ENCODE peak calls at places on chromosomes 7 and 10, in eight cellular contexts. B, R, Y, H, W, G, J and F are unnamed samples.

GRCh38 chr10:46552526-46553237 is 3.8 kb downstream of the GPRIN2 start:
- DNase-seq in B (no peak), R (no peak), Y (peak; percentile 39), H (no peak), W (peak; percentile 63), G (peak; percentile 41), J (peak; percentile 10), F (no peak)

GRCh38 chr10:119029613-119030420 is at the start of gene NANOS1:
- DNase-seq in B (peak; percentile 12), R (no peak), Y (no peak), H (peak; percentile 58), W (peak; percentile 75), G (no peak), J (no peak), F (no peak)

GRCh38 chr10:93813507-93814465 is 56.0 kb downstream of the LGI1 start:
- DNase-seq in B (peak; percentile 55), R (no peak), Y (peak; percentile 73), H (peak; percentile 58), W (peak; percentile 76), G (peak; percentile 61), J (peak; percentile 41), F (no peak)

GRCh38 chr7:70833726-70834125 is 298.2 kb upstream of the GALNT17 start:
- DNase-seq in B (no peak), R (no peak), Y (no peak), H (no peak), W (no peak), G (no peak), J (no peak), F (no peak)

GRCh38 chr7:96061844-96062243 is 260.1 kb downstream of the SLC25A13 start:
- DNase-seq in B (no peak), R (no peak), Y (no peak), H (no peak), W (no peak), G (no peak), J (no peak), F (no peak)

GRCh38 chr7:137992738-137993394 is 9.0 kb downstream of the CREB3L2 start:
- DNase-seq in B (peak; percentile 95), R (no peak), Y (peak; percentile 58), H (no peak), W (no peak), G (no peak), J (peak; percentile 59), F (no peak)

GRCh38 chr7:141617280-141617679 is 66.1 kb downstream of the AGK start:
- DNase-seq in B (no peak), R (no peak), Y (no peak), H (no peak), W (no peak), G (no peak), J (no peak), F (no peak)

GRCh38 chr10:71067098-71067760 is 145.1 kb upstream of the UNC5B start:
- DNase-seq in B (no peak), R (no peak), Y (no peak), H (no peak), W (no peak), G (no peak), J (no peak), F (no peak)

GRCh38 chr7:10121641-10122040 is 852.0 kb upstream of the PHF14 start:
- DNase-seq in B (peak; percentile 63), R (no peak), Y (no peak), H (no peak), W (no peak), G (no peak), J (no peak), F (no peak)

GRCh38 chr7:150867592-150867991 is 15.3 kb downstream of the AOC1 start:
- DNase-seq in B (no peak), R (no peak), Y (no peak), H (no peak), W (no peak), G (no peak), J (no peak), F (no peak)

GRCh38 chr7:144738708-144739314 is 97.0 kb downstream of the TPK1 start:
- DNase-seq in B (peak; percentile 63), R (no peak), Y (no peak), H (peak; percentile 46), W (no peak), G (no peak), J (no peak), F (no peak)

GRCh38 chr10:121696854-121697253 is 98.6 kb upstream of the FGFR2 start:
- DNase-seq in B (peak; percentile 7), R (no peak), Y (peak; percentile 49), H (peak; percentile 34), W (no peak), G (no peak), J (no peak), F (no peak)

GRCh38 chr10:124898493-124898892 is 43.4 kb upstream of the ZRANB1 start:
- DNase-seq in B (no peak), R (peak; percentile 19), Y (peak; percentile 12), H (no peak), W (no peak), G (no peak), J (no peak), F (no peak)

GRCh38 chr10:122220736-122221135 is 50.4 kb upstream of the BTBD16 start:
- DNase-seq in B (no peak), R (no peak), Y (no peak), H (no peak), W (no peak), G (no peak), J (no peak), F (no peak)

GRCh38 chr7:44372560-44373417 is 47.4 kb upstream of the CAMK2B start:
- DNase-seq in B (no peak), R (peak; percentile 19), Y (no peak), H (no peak), W (peak; percentile 21), G (no peak), J (no peak), F (no peak)

GRCh38 chr10:8048281-8049008 is 6.0 kb upstream of the GATA3 start:
- DNase-seq in B (no peak), R (no peak), Y (no peak), H (no peak), W (peak; percentile 40), G (no peak), J (no peak), F (no peak)

GRCh38 chr7:132255898-132256297 is 320.4 kb downstream of the PLXNA4 start:
- DNase-seq in B (peak; percentile 78), R (no peak), Y (no peak), H (peak; percentile 70), W (no peak), G (peak; percentile 52), J (peak; percentile 48), F (no peak)
- H3K27ac ChIP-seq in B (no peak overlapping the region), R (no peak overlapping the region), Y (no peak overlapping the region), H (peak overlapping the region; percentile 71), W (no peak overlapping the region), G (no peak overlapping the region), J (peak overlapping the region; percentile 64), F (peak overlapping the region; percentile 79)

DNA sequence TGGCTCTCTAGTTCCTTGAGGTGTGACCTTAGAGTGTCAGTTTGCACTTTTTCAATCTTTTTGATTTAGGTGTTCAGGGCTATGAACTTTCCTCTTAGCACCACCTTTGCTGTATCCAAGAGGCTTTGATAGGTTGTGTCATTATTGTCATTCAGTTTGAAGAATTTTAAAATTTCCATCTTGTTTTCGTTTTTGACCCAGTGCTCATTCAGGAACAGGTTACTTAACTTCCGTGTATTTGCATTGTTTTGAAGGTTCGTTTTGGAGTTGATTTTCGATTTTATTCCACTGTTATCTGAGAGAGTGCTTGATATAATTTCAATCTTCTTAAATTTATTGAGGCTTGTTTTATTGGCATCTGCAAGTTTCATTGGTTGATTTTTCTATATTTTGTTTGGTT is 37.3 kb downstream of the FANK1 start:
- DNase-seq in B (no peak), R (no peak), Y (no peak), H (no peak), W (no peak), G (no peak), J (no peak), F (no peak)
- TF ChIP-seq CTCF in B (no peak), R (no peak), Y (no peak), H (no peak), W (no peak), G (no peak), J (no peak), F (no peak)

GRCh38 chr10:79259834-79260233 is 87.4 kb upstream of the PPIF start:
- DNase-seq in B (no peak), R (no peak), Y (no peak), H (no peak), W (no peak), G (no peak), J (no peak), F (no peak)
- H3K4me1 ChIP-seq in B (no peaks in the 10 kb centered on the region), R (peaks cover 8% of the 10 kb centered on the region), Y (peaks cover 26% of the 10 kb centered on the region), H (peaks cover 40% of the 10 kb centered on the region), W (peaks cover 24% of the 10 kb centered on the region), G (peaks cover 75% of the 10 kb centered on the region), J (peaks cover 97% of the 10 kb centered on the region), F (peaks cover 76% of the 10 kb centered on the region)

GRCh38 chr10:29470355-29470705 is 164.4 kb downstream of the SVIL start:
- DNase-seq in B (no peak), R (no peak), Y (no peak), H (peak; percentile 39), W (no peak), G (no peak), J (peak; percentile 35), F (no peak)
- H3K27ac ChIP-seq in B (no peak overlapping the region), R (no peak overlapping the region), Y (peak overlapping the region; percentile 2), H (peak overlapping the region; percentile 67), W (peak overlapping the region; percentile 75), G (no peak overlapping the region), J (peak overlapping the region; percentile 59), F (peak overlapping the region; percentile 41)

GRCh38 chr7:74183653-74184450 is 9.7 kb downstream of the EIF4H start:
- DNase-seq in B (peak; percentile 36), R (no peak), Y (no peak), H (no peak), W (no peak), G (no peak), J (no peak), F (no peak)
- TF ChIP-seq CTCF in B (peak; percentile 24), R (no peak), Y (peak; percentile 15), H (peak; percentile 35), W (no peak), G (no peak), J (no peak), F (no peak)

GRCh38 chr7:16652255-16652583 is 6.2 kb downstream of the BZW2 start:
- DNase-seq in B (no peak), R (no peak), Y (no peak), H (no peak), W (no peak), G (no peak), J (no peak), F (no peak)
- H3K4me1 ChIP-seq in B (peaks cover 51% of the 10 kb centered on the region), R (no peaks in the 10 kb centered on the region), Y (peaks cover 18% of the 10 kb centered on the region), H (peaks cover 72% of the 10 kb centered on the region), W (no peaks in the 10 kb centered on the region), G (peaks cover 39% of the 10 kb centered on the region), J (peaks cover 95% of the 10 kb centered on the region), F (peaks cover 86% of the 10 kb centered on the region)